ENCODE peak calls at places on chromosomes 3 and 15, in four cellular contexts. U, B, P and O are unnamed samples.

GRCh38 chr3:52039846-52040245 is 16.5 kb downstream of the DUSP7 start:
- DNase-seq in P (no peak), B (no peak), U (no peak), O (peak; percentile 58)

GRCh38 chr15:79380755-79381499 is 51.2 kb upstream of the MINAR1 start:
- DNase-seq in B (peak; percentile 78), U (peak; percentile 81), P (peak; percentile 73), O (peak; percentile 84)

GRCh38 chr3:141561426-141562034 is 74.7 kb downstream of the RASA2 start:
- DNase-seq in P (peak; percentile 12), U (peak; percentile 34), B (peak; percentile 45), O (peak; percentile 90)

GRCh38 chr15:64912926-64913325 is 1.2 kb downstream of the ANKDD1A start:
- DNase-seq in U (no peak), P (no peak), B (no peak), O (no peak)

GRCh38 chr3:55501905-55502304 is 14.8 kb upstream of the WNT5A start:
- DNase-seq in U (no peak), P (no peak), B (no peak), O (no peak)

GRCh38 chr15:24684313-24684712 is 8.7 kb downstream of the NPAP1 start:
- DNase-seq in P (no peak), B (no peak), U (no peak), O (no peak)

GRCh38 chr15:25054329-25054728 is 99.5 kb downstream of the SNRPN start:
- DNase-seq in U (no peak), B (no peak), P (no peak), O (no peak)

GRCh38 chr3:42366550-42366949 is 43.9 kb downstream of the LYZL4 start:
- DNase-seq in P (no peak), U (no peak), B (no peak), O (no peak)

GRCh38 chr3:94285874-94286273 is 223.0 kb downstream of the NSUN3 start:
- DNase-seq in P (no peak), B (no peak), U (no peak), O (peak; percentile 38)

GRCh38 chr15:65752151-65752700 is 39.9 kb downstream of the DENND4A start:
- DNase-seq in B (no peak), P (no peak), U (no peak), O (no peak)

GRCh38 chr15:40436116-40436891 is 4.4 kb upstream of the BAHD1 start:
- DNase-seq in U (no peak), P (no peak), B (no peak), O (no peak)

GRCh38 chr3:6540981-6541380 is 319.9 kb upstream of the GRM7 start:
- DNase-seq in B (no peak), P (no peak), U (no peak), O (no peak)